ENCODE peak calls at places on chromosomes 16 and 17, in five cellular contexts. One of them, this sample, is unnamed.

GRCh38 chr16:85392756-85393673 is 220.1 kb upstream of the GSE1 start:
- DNase-seq in naive thymus-derived CD8-positive, alpha-beta T cell: no peak
- DNase-seq in activated CD4-positive, alpha-beta T cell treated with anti-CD3 and anti-CD28 coated beads for 36 hours: peak; percentile 2
- DNase-seq in NCI-H1694 treated with DMSO at 0.1 percent for 48 hours: no peak
- DNase-seq in RPMI8226: no peak
- DNase-seq in this sample: no peak

GRCh38 chr16:7772722-7773121 is 440.1 kb downstream of the RBFOX1 start:
- DNase-seq in NCI-H1694 treated with DMSO at 0.1 percent for 48 hours: no peak
- DNase-seq in activated CD4-positive, alpha-beta T cell treated with anti-CD3 and anti-CD28 coated beads for 36 hours: no peak
- DNase-seq in naive thymus-derived CD8-positive, alpha-beta T cell: no peak
- DNase-seq in RPMI8226: no peak
- DNase-seq in this sample: no peak

GRCh38 chr16:87541882-87542234 is 49.0 kb upstream of the ZCCHC14 start:
- DNase-seq in activated CD4-positive, alpha-beta T cell treated with anti-CD3 and anti-CD28 coated beads for 36 hours: no peak
- DNase-seq in NCI-H1694 treated with DMSO at 0.1 percent for 48 hours: no peak
- DNase-seq in RPMI8226: no peak
- DNase-seq in naive thymus-derived CD8-positive, alpha-beta T cell: no peak
- DNase-seq in this sample: no peak

GRCh38 chr16:88088161-88088581 is 136.9 kb downstream of the BANP start:
- DNase-seq in activated CD4-positive, alpha-beta T cell treated with anti-CD3 and anti-CD28 coated beads for 36 hours: no peak
- DNase-seq in RPMI8226: no peak
- DNase-seq in naive thymus-derived CD8-positive, alpha-beta T cell: no peak
- DNase-seq in NCI-H1694 treated with DMSO at 0.1 percent for 48 hours: no peak
- DNase-seq in this sample: no peak

GRCh38 chr17:57271821-57272220 is 15.5 kb downstream of the MSI2 start:
- DNase-seq in activated CD4-positive, alpha-beta T cell treated with anti-CD3 and anti-CD28 coated beads for 36 hours: no peak
- DNase-seq in RPMI8226: no peak
- DNase-seq in naive thymus-derived CD8-positive, alpha-beta T cell: no peak
- DNase-seq in NCI-H1694 treated with DMSO at 0.1 percent for 48 hours: no peak
- DNase-seq in this sample: no peak

GRCh38 chr16:2858245-2859025 is 465 bp upstream of the PRSS22 start:
- DNase-seq in RPMI8226: peak; percentile 76
- DNase-seq in NCI-H1694 treated with DMSO at 0.1 percent for 48 hours: no peak
- DNase-seq in activated CD4-positive, alpha-beta T cell treated with anti-CD3 and anti-CD28 coated beads for 36 hours: no peak
- DNase-seq in naive thymus-derived CD8-positive, alpha-beta T cell: no peak
- DNase-seq in this sample: no peak

GRCh38 chr17:80899402-80900268 is 92.0 kb upstream of the CHMP6 start:
- DNase-seq in naive thymus-derived CD8-positive, alpha-beta T cell: peak; percentile 84
- DNase-seq in NCI-H1694 treated with DMSO at 0.1 percent for 48 hours: no peak
- DNase-seq in activated CD4-positive, alpha-beta T cell treated with anti-CD3 and anti-CD28 coated beads for 36 hours: peak; percentile 92
- DNase-seq in RPMI8226: peak; percentile 10
- DNase-seq in this sample: no peak

GRCh38 chr16:74225278-74225677 is 71.3 kb upstream of the PSMD7 start:
- DNase-seq in activated CD4-positive, alpha-beta T cell treated with anti-CD3 and anti-CD28 coated beads for 36 hours: no peak
- DNase-seq in NCI-H1694 treated with DMSO at 0.1 percent for 48 hours: peak; percentile 35
- DNase-seq in RPMI8226: no peak
- DNase-seq in naive thymus-derived CD8-positive, alpha-beta T cell: no peak
- DNase-seq in this sample: peak; percentile 4

GRCh38 chr17:44733753-44734152 is 25.0 kb upstream of the ADAM11 start:
- DNase-seq in NCI-H1694 treated with DMSO at 0.1 percent for 48 hours: peak; percentile 30
- DNase-seq in naive thymus-derived CD8-positive, alpha-beta T cell: no peak
- DNase-seq in activated CD4-positive, alpha-beta T cell treated with anti-CD3 and anti-CD28 coated beads for 36 hours: no peak
- DNase-seq in RPMI8226: no peak
- DNase-seq in this sample: no peak

GRCh38 chr17:2090804-2091534 is 36.1 kb downstream of the HIC1 start:
- DNase-seq in naive thymus-derived CD8-positive, alpha-beta T cell: no peak
- DNase-seq in RPMI8226: no peak
- DNase-seq in NCI-H1694 treated with DMSO at 0.1 percent for 48 hours: no peak
- DNase-seq in activated CD4-positive, alpha-beta T cell treated with anti-CD3 and anti-CD28 coated beads for 36 hours: no peak
- DNase-seq in this sample: peak; percentile 3

GRCh38 chr17:73800893-73801292 is 156.6 kb upstream of the SDK2 start:
- DNase-seq in naive thymus-derived CD8-positive, alpha-beta T cell: no peak
- DNase-seq in activated CD4-positive, alpha-beta T cell treated with anti-CD3 and anti-CD28 coated beads for 36 hours: no peak
- DNase-seq in NCI-H1694 treated with DMSO at 0.1 percent for 48 hours: no peak
- DNase-seq in RPMI8226: no peak
- DNase-seq in this sample: no peak

GRCh38 chr17:42779942-42780815 is at the start of gene WNK4:
- DNase-seq in NCI-H1694 treated with DMSO at 0.1 percent for 48 hours: no peak
- DNase-seq in activated CD4-positive, alpha-beta T cell treated with anti-CD3 and anti-CD28 coated beads for 36 hours: no peak
- DNase-seq in RPMI8226: no peak
- DNase-seq in naive thymus-derived CD8-positive, alpha-beta T cell: no peak
- DNase-seq in this sample: no peak

GRCh38 chr17:19508327-19508867 is 25.3 kb upstream of the SLC47A1 start:
- DNase-seq in naive thymus-derived CD8-positive, alpha-beta T cell: peak; percentile 62
- DNase-seq in RPMI8226: peak; percentile 36
- DNase-seq in activated CD4-positive, alpha-beta T cell treated with anti-CD3 and anti-CD28 coated beads for 36 hours: peak; percentile 71
- DNase-seq in NCI-H1694 treated with DMSO at 0.1 percent for 48 hours: no peak
- DNase-seq in this sample: no peak

GRCh38 chr16:56780646-56781045 is 50.7 kb downstream of the NUP93 start:
- DNase-seq in RPMI8226: no peak
- DNase-seq in NCI-H1694 treated with DMSO at 0.1 percent for 48 hours: no peak
- DNase-seq in naive thymus-derived CD8-positive, alpha-beta T cell: no peak
- DNase-seq in activated CD4-positive, alpha-beta T cell treated with anti-CD3 and anti-CD28 coated beads for 36 hours: no peak
- DNase-seq in this sample: no peak

GRCh38 chr17:27980035-27980434 is 62.4 kb upstream of the NLK start:
- DNase-seq in RPMI8226: no peak
- DNase-seq in activated CD4-positive, alpha-beta T cell treated with anti-CD3 and anti-CD28 coated beads for 36 hours: no peak
- DNase-seq in NCI-H1694 treated with DMSO at 0.1 percent for 48 hours: no peak
- DNase-seq in naive thymus-derived CD8-positive, alpha-beta T cell: no peak
- DNase-seq in this sample: no peak

GRCh38 chr17:17108681-17109049 is 66.4 kb downstream of the MPRIP start:
- DNase-seq in naive thymus-derived CD8-positive, alpha-beta T cell: no peak
- DNase-seq in activated CD4-positive, alpha-beta T cell treated with anti-CD3 and anti-CD28 coated beads for 36 hours: no peak
- DNase-seq in RPMI8226: no peak
- DNase-seq in NCI-H1694 treated with DMSO at 0.1 percent for 48 hours: peak; percentile 73
- DNase-seq in this sample: no peak

GRCh38 chr17:68169840-68170239 is 78.0 kb upstream of the AMZ2 start:
- DNase-seq in RPMI8226: no peak
- DNase-seq in NCI-H1694 treated with DMSO at 0.1 percent for 48 hours: no peak
- DNase-seq in naive thymus-derived CD8-positive, alpha-beta T cell: no peak
- DNase-seq in activated CD4-positive, alpha-beta T cell treated with anti-CD3 and anti-CD28 coated beads for 36 hours: no peak
- DNase-seq in this sample: no peak

GRCh38 chr16:17412221-17412620 is 58.5 kb downstream of the XYLT1 start:
- DNase-seq in RPMI8226: no peak
- DNase-seq in NCI-H1694 treated with DMSO at 0.1 percent for 48 hours: no peak
- DNase-seq in naive thymus-derived CD8-positive, alpha-beta T cell: no peak
- DNase-seq in activated CD4-positive, alpha-beta T cell treated with anti-CD3 and anti-CD28 coated beads for 36 hours: no peak
- DNase-seq in this sample: no peak

GRCh38 chr17:41868568-41868967 is 3.3 kb upstream of the KLHL11 start:
- DNase-seq in RPMI8226: no peak
- DNase-seq in activated CD4-positive, alpha-beta T cell treated with anti-CD3 and anti-CD28 coated beads for 36 hours: peak; percentile 18
- DNase-seq in naive thymus-derived CD8-positive, alpha-beta T cell: no peak
- DNase-seq in NCI-H1694 treated with DMSO at 0.1 percent for 48 hours: no peak
- DNase-seq in this sample: no peak

GRCh38 chr16:12455287-12455798 is 348.3 kb downstream of the CPPED1 start:
- DNase-seq in naive thymus-derived CD8-positive, alpha-beta T cell: no peak
- DNase-seq in activated CD4-positive, alpha-beta T cell treated with anti-CD3 and anti-CD28 coated beads for 36 hours: peak; percentile 74
- DNase-seq in RPMI8226: peak; percentile 58
- DNase-seq in NCI-H1694 treated with DMSO at 0.1 percent for 48 hours: peak; percentile 23
- DNase-seq in this sample: peak; percentile 76

GRCh38 chr17:41863074-41863843 is 2.0 kb downstream of the KLHL11 start:
- DNase-seq in activated CD4-positive, alpha-beta T cell treated with anti-CD3 and anti-CD28 coated beads for 36 hours: peak; percentile 67
- DNase-seq in NCI-H1694 treated with DMSO at 0.1 percent for 48 hours: no peak
- DNase-seq in RPMI8226: no peak
- DNase-seq in naive thymus-derived CD8-positive, alpha-beta T cell: no peak
- DNase-seq in this sample: no peak

GRCh38 chr17:73182616-73183310 is 10.1 kb upstream of the COG1 start:
- DNase-seq in activated CD4-positive, alpha-beta T cell treated with anti-CD3 and anti-CD28 coated beads for 36 hours: no peak
- DNase-seq in RPMI8226: no peak
- DNase-seq in NCI-H1694 treated with DMSO at 0.1 percent for 48 hours: peak; percentile 89
- DNase-seq in naive thymus-derived CD8-positive, alpha-beta T cell: no peak
- DNase-seq in this sample: peak; percentile 90

GRCh38 chr16:77585379-77585778 is 136.9 kb upstream of the NUDT7 start:
- DNase-seq in naive thymus-derived CD8-positive, alpha-beta T cell: no peak
- DNase-seq in activated CD4-positive, alpha-beta T cell treated with anti-CD3 and anti-CD28 coated beads for 36 hours: peak; percentile 30
- DNase-seq in NCI-H1694 treated with DMSO at 0.1 percent for 48 hours: no peak
- DNase-seq in RPMI8226: no peak
- DNase-seq in this sample: no peak

GRCh38 chr17:45316271-45317112 is at the start of gene MAP3K14:
- DNase-seq in activated CD4-positive, alpha-beta T cell treated with anti-CD3 and anti-CD28 coated beads for 36 hours: peak; percentile 79
- DNase-seq in RPMI8226: peak; percentile 78
- DNase-seq in naive thymus-derived CD8-positive, alpha-beta T cell: peak; percentile 72
- DNase-seq in NCI-H1694 treated with DMSO at 0.1 percent for 48 hours: no peak
- DNase-seq in this sample: no peak

GRCh38 chr17:79026345-79027273 is 2.6 kb downstream of the C1QTNF1 start:
- DNase-seq in NCI-H1694 treated with DMSO at 0.1 percent for 48 hours: no peak
- DNase-seq in activated CD4-positive, alpha-beta T cell treated with anti-CD3 and anti-CD28 coated beads for 36 hours: no peak
- DNase-seq in RPMI8226: no peak
- DNase-seq in naive thymus-derived CD8-positive, alpha-beta T cell: no peak
- DNase-seq in this sample: peak; percentile 34

GRCh38 chr16:23026777-23027362 is 122.4 kb downstream of the USP31 start:
- DNase-seq in naive thymus-derived CD8-positive, alpha-beta T cell: no peak
- DNase-seq in activated CD4-positive, alpha-beta T cell treated with anti-CD3 and anti-CD28 coated beads for 36 hours: peak; percentile 16
- DNase-seq in NCI-H1694 treated with DMSO at 0.1 percent for 48 hours: no peak
- DNase-seq in RPMI8226: peak; percentile 38
- DNase-seq in this sample: no peak

GRCh38 chr17:979211-979538 is 401 bp downstream of the NXN start:
- DNase-seq in activated CD4-positive, alpha-beta T cell treated with anti-CD3 and anti-CD28 coated beads for 36 hours: no peak
- DNase-seq in RPMI8226: no peak
- DNase-seq in naive thymus-derived CD8-positive, alpha-beta T cell: no peak
- DNase-seq in NCI-H1694 treated with DMSO at 0.1 percent for 48 hours: no peak
- DNase-seq in this sample: no peak

GRCh38 chr17:9991796-9992195 is 86.7 kb upstream of the RCVRN start:
- DNase-seq in RPMI8226: no peak
- DNase-seq in naive thymus-derived CD8-positive, alpha-beta T cell: no peak
- DNase-seq in activated CD4-positive, alpha-beta T cell treated with anti-CD3 and anti-CD28 coated beads for 36 hours: no peak
- DNase-seq in NCI-H1694 treated with DMSO at 0.1 percent for 48 hours: no peak
- DNase-seq in this sample: no peak

GRCh38 chr16:13997933-13998332 is 73.2 kb upstream of the MRTFB start:
- DNase-seq in RPMI8226: peak; percentile 70
- DNase-seq in NCI-H1694 treated with DMSO at 0.1 percent for 48 hours: no peak
- DNase-seq in naive thymus-derived CD8-positive, alpha-beta T cell: no peak
- DNase-seq in activated CD4-positive, alpha-beta T cell treated with anti-CD3 and anti-CD28 coated beads for 36 hours: peak; percentile 8
- DNase-seq in this sample: no peak

GRCh38 chr17:61574542-61575351 is 16.3 kb downstream of the NACA2 start:
- DNase-seq in naive thymus-derived CD8-positive, alpha-beta T cell: no peak
- DNase-seq in RPMI8226: peak; percentile 15
- DNase-seq in NCI-H1694 treated with DMSO at 0.1 percent for 48 hours: peak; percentile 92
- DNase-seq in activated CD4-positive, alpha-beta T cell treated with anti-CD3 and anti-CD28 coated beads for 36 hours: peak; percentile 18
- DNase-seq in this sample: peak; percentile 71

GRCh38 chr17:62824290-62825135 is 16.4 kb upstream of the MARCHF10 start:
- DNase-seq in NCI-H1694 treated with DMSO at 0.1 percent for 48 hours: no peak
- DNase-seq in RPMI8226: no peak
- DNase-seq in naive thymus-derived CD8-positive, alpha-beta T cell: no peak
- DNase-seq in activated CD4-positive, alpha-beta T cell treated with anti-CD3 and anti-CD28 coated beads for 36 hours: no peak
- DNase-seq in this sample: no peak

GRCh38 chr16:67653131-67654068 is 6.7 kb downstream of the ACD start:
- DNase-seq in RPMI8226: no peak
- DNase-seq in NCI-H1694 treated with DMSO at 0.1 percent for 48 hours: no peak
- DNase-seq in activated CD4-positive, alpha-beta T cell treated with anti-CD3 and anti-CD28 coated beads for 36 hours: no peak
- DNase-seq in naive thymus-derived CD8-positive, alpha-beta T cell: no peak
- DNase-seq in this sample: peak; percentile 16

GRCh38 chr17:82148997-82149396 is 51.0 kb upstream of the FASN start:
- DNase-seq in naive thymus-derived CD8-positive, alpha-beta T cell: no peak
- DNase-seq in RPMI8226: no peak
- DNase-seq in NCI-H1694 treated with DMSO at 0.1 percent for 48 hours: no peak
- DNase-seq in activated CD4-positive, alpha-beta T cell treated with anti-CD3 and anti-CD28 coated beads for 36 hours: no peak
- DNase-seq in this sample: no peak

GRCh38 chr17:29378495-29378894 is 11.7 kb upstream of the TAOK1 start:
- DNase-seq in naive thymus-derived CD8-positive, alpha-beta T cell: no peak
- DNase-seq in NCI-H1694 treated with DMSO at 0.1 percent for 48 hours: no peak
- DNase-seq in RPMI8226: no peak
- DNase-seq in activated CD4-positive, alpha-beta T cell treated with anti-CD3 and anti-CD28 coated beads for 36 hours: no peak
- DNase-seq in this sample: no peak

This sample was measured in NCI-H446.